ENCODE peak calls at places on chromosomes 5 and 9, in six cellular contexts. One of them, this sample, is unnamed.

GRCh38 chr9:12680757-12681156 is 12.4 kb upstream of the TYRP1 start:
- DNase-seq in IMR-90: no peak
- DNase-seq in mesendoderm: peak
- DNase-seq in H1: no peak
- DNase-seq in neuronal stem cell: no peak
- DNase-seq in H9: no peak
- DNase-seq in this sample: no peak

GRCh38 chr5:569868-570361 is 42.2 kb upstream of the CEP72 start:
- DNase-seq in IMR-90: no peak
- DNase-seq in mesendoderm: no peak
- DNase-seq in neuronal stem cell: no peak
- DNase-seq in H9: no peak
- DNase-seq in H1: no peak
- DNase-seq in this sample: no peak

GRCh38 chr9:73152953-73153352 is 1.3 kb downstream of the ANXA1 start:
- DNase-seq in neuronal stem cell: no peak
- DNase-seq in H1: no peak
- DNase-seq in IMR-90: no peak
- DNase-seq in H9: no peak
- DNase-seq in mesendoderm: no peak
- DNase-seq in this sample: peak

GRCh38 chr5:154686490-154686889 is 68.7 kb upstream of the LARP1 start:
- DNase-seq in neuronal stem cell: no peak
- DNase-seq in IMR-90: no peak
- DNase-seq in mesendoderm: peak
- DNase-seq in H9: no peak
- DNase-seq in H1: no peak
- DNase-seq in this sample: no peak

GRCh38 chr5:180468732-180469585 is 25.2 kb upstream of the CNOT6 start:
- DNase-seq in H9: no peak
- DNase-seq in neuronal stem cell: no peak
- DNase-seq in IMR-90: no peak
- DNase-seq in H1: no peak
- DNase-seq in mesendoderm: no peak
- DNase-seq in this sample: no peak

GRCh38 chr9:131624636-131625241 is 79.4 kb downstream of the PRRT1B start:
- DNase-seq in neuronal stem cell: no peak
- DNase-seq in IMR-90: peak
- DNase-seq in H9: no peak
- DNase-seq in mesendoderm: no peak
- DNase-seq in H1: no peak
- DNase-seq in this sample: no peak

GRCh38 chr5:96157841-96158291 is 196.2 kb upstream of the ELL2 start:
- DNase-seq in neuronal stem cell: no peak
- DNase-seq in H9: no peak
- DNase-seq in IMR-90: no peak
- DNase-seq in mesendoderm: no peak
- DNase-seq in H1: no peak
- DNase-seq in this sample: peak

GRCh38 chr9:116275418-116276295 is 122.1 kb downstream of the PAPPA start:
- DNase-seq in neuronal stem cell: no peak
- DNase-seq in H1: no peak
- DNase-seq in mesendoderm: peak
- DNase-seq in H9: no peak
- DNase-seq in IMR-90: peak
- DNase-seq in this sample: peak

GRCh38 chr5:67648201-67648671 is 451.6 kb upstream of the CD180 start:
- DNase-seq in IMR-90: no peak
- DNase-seq in H1: no peak
- DNase-seq in H9: no peak
- DNase-seq in neuronal stem cell: no peak
- DNase-seq in mesendoderm: no peak
- DNase-seq in this sample: no peak

GRCh38 chr9:74001382-74001781 is 495.8 kb upstream of the RORB start:
- DNase-seq in neuronal stem cell: no peak
- DNase-seq in mesendoderm: no peak
- DNase-seq in H9: no peak
- DNase-seq in H1: no peak
- DNase-seq in IMR-90: no peak
- DNase-seq in this sample: no peak

DNA sequence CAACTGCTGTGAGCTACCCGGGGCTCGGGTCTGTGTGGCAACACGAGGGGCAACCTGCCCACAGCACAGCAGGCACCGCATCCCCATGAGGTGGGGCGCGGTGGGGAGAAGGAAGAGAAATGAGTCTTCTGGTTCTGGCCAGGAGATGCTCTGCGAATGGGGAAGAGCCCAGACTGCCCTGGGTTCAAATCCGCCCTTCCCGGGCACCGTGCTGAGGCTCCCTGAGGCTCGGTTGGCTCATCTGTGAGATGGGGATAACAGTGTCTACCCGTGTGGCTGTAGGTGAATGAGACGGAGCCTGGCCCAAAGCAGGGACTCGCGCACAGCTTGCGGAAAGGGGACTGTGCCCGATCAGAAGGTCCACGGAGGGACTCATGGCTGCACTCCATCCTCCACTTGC is 123.9 kb downstream of the VAV2 start:
- DNase-seq in IMR-90: no peak
- DNase-seq in H9: no peak
- DNase-seq in mesendoderm: no peak
- DNase-seq in neuronal stem cell: no peak
- DNase-seq in H1: no peak
- DNase-seq in this sample: no peak
- H3K4ac ChIP-seq in IMR-90: no peak
- H3K4ac ChIP-seq in H9: no peak
- H3K4ac ChIP-seq in mesendoderm: no peak
- H3K4ac ChIP-seq in neuronal stem cell: no peak
- H3K4ac ChIP-seq in H1: no peak
- H3K4ac ChIP-seq in this sample: no peak

GRCh38 chr5:178504340-178504960 is 85.7 kb downstream of the COL23A1 start:
- DNase-seq in H1: no peak
- DNase-seq in neuronal stem cell: no peak
- DNase-seq in IMR-90: no peak
- DNase-seq in mesendoderm: no peak
- DNase-seq in H9: no peak
- DNase-seq in this sample: no peak
- H2BK15ac ChIP-seq in H1: peak
- H2BK15ac ChIP-seq in neuronal stem cell: no peak
- H2BK15ac ChIP-seq in IMR-90: no peak
- H2BK15ac ChIP-seq in mesendoderm: no peak
- H2BK15ac ChIP-seq in H9: no peak
- H2BK15ac ChIP-seq in this sample: no peak

DNA sequence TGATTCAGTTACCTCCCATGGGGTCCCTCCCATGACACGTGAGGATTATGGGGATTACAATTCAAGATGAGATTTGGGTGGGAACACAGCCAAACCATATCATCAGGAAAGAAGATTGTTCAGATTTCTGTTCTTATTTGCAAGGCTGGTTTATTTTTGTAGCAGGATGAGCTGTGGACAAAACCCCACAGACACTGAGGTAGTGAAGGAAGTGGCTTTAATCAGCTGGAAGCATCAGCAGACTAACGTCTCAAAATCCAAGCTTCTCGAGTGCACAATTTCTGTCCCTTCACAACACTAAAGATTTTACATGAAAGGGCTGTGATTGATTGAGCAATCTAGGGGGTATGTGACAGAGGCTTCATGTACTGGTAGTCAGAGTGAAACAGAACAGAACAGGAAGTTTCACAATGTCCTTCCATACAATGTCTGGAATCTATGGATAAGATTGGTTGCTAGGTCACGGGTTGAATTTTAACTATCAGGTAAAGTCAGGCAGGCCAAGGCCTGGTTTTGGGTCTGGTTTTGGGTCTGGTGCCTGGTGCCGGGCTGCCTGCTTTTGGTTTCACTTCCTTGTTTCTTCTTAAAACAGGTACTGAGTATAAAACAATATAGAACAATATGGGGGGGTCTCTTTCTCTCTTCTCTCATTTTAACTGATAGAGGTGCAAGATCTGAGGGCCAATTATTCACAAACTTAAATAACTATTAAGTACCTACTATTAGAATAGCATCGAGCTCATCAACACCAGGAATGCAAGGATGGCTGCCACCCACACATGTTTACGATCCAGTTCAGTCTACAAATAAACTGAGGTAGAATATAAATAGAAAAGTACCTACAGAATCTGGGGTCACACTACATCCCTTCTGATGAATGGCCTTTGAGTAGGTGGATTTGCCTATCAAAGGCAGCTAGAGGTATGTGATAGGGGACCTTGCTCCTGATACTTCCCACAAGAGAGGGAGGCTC is 91.5 kb upstream of the ZNF366 start:
- DNase-seq in IMR-90: peak
- DNase-seq in mesendoderm: peak
- DNase-seq in H1: no peak
- DNase-seq in neuronal stem cell: no peak
- DNase-seq in H9: no peak
- DNase-seq in this sample: peak
- H2BK5ac ChIP-seq in IMR-90: peak
- H2BK5ac ChIP-seq in mesendoderm: no peak
- H2BK5ac ChIP-seq in H1: no peak
- H2BK5ac ChIP-seq in neuronal stem cell: no peak
- H2BK5ac ChIP-seq in H9: no peak
- H2BK5ac ChIP-seq in this sample: no peak

GRCh38 chr9:70259512-70259802 is 679 bp downstream of the SMC5 start:
- DNase-seq in neuronal stem cell: no peak
- DNase-seq in IMR-90: no peak
- DNase-seq in mesendoderm: peak
- DNase-seq in H1: peak
- DNase-seq in H9: peak
- DNase-seq in this sample: no peak
- H3K4ac ChIP-seq in neuronal stem cell: no peak
- H3K4ac ChIP-seq in IMR-90: peak
- H3K4ac ChIP-seq in mesendoderm: no peak
- H3K4ac ChIP-seq in H1: no peak
- H3K4ac ChIP-seq in H9: no peak
- H3K4ac ChIP-seq in this sample: peak

DNA sequence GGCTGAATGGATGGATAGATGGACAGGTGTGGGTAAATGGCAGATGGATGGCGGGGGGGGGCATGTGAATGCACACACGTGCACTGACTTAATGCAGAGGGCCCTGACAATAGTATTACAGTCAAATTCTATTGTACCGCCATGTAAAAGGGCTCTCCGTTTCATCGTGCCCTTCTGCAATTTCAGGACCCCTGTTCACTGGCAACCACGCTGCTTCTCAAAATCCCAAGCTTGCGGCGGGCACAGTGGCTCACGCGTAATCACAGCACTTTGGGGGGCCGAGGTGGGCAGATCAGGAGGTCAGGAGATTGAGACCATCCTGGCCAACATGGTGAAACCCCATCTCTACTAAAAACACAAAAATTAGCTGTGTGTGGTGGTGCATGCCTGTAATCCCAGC is 211.4 kb downstream of the BNC2 start:
- DNase-seq in neuronal stem cell: no peak
- DNase-seq in IMR-90: no peak
- DNase-seq in H1: no peak
- DNase-seq in H9: no peak
- DNase-seq in mesendoderm: no peak
- DNase-seq in this sample: no peak
- H2BK15ac ChIP-seq in neuronal stem cell: no peak
- H2BK15ac ChIP-seq in IMR-90: no peak
- H2BK15ac ChIP-seq in H1: no peak
- H2BK15ac ChIP-seq in H9: no peak
- H2BK15ac ChIP-seq in mesendoderm: no peak
- H2BK15ac ChIP-seq in this sample: no peak